ENCODE peak calls at places on chromosomes 16 and 17, in seven cellular contexts. L, T, H, D, Q, O and M are unnamed samples.

GRCh38 chr17:1039511-1040215 is 42.7 kb downstream of the TIMM22 start:
- DNase-seq in L (no peak), T (peak; percentile 92), H (no peak), D (no peak), Q (no peak), O (no peak), M (no peak)

GRCh38 chr16:28528463-28528867 is 10.3 kb downstream of the NUPR1 start:
- DNase-seq in L (no peak), T (no peak), H (peak; percentile 52), D (no peak), Q (no peak), O (no peak), M (no peak)

GRCh38 chr17:63775420-63775819 is 1.4 kb downstream of the DDX42 start:
- DNase-seq in L (peak; percentile 29), T (no peak), H (no peak), D (no peak), Q (no peak), O (no peak), M (no peak)

GRCh38 chr17:50201226-50201854 is at the start of gene COL1A1:
- DNase-seq in L (peak; percentile 94), T (no peak), H (peak; percentile 85), D (peak; percentile 16), Q (no peak), O (no peak), M (no peak)

GRCh38 chr17:57296231-57296630 is 39.9 kb downstream of the MSI2 start:
- DNase-seq in L (no peak), T (no peak), H (no peak), D (no peak), Q (no peak), O (no peak), M (no peak)

GRCh38 chr16:1666316-1666715 is 11.8 kb upstream of the JPT2 start:
- DNase-seq in L (no peak), T (no peak), H (no peak), D (no peak), Q (no peak), O (no peak), M (no peak)

GRCh38 chr16:50276128-50276444 is 9.7 kb downstream of the ADCY7 start:
- DNase-seq in L (no peak), T (no peak), H (no peak), D (no peak), Q (peak; percentile 29), O (no peak), M (no peak)

GRCh38 chr17:77180503-77181330 is 39.9 kb downstream of the SEC14L1 start:
- DNase-seq in L (no peak), T (no peak), H (no peak), D (no peak), Q (no peak), O (no peak), M (no peak)

GRCh38 chr16:16137110-16137509 is 86.2 kb downstream of the ABCC6 start:
- DNase-seq in L (peak; percentile 13), T (no peak), H (no peak), D (no peak), Q (no peak), O (no peak), M (no peak)

GRCh38 chr16:85353839-85354622 is 241.8 kb upstream of the CIBAR2 start:
- DNase-seq in L (no peak), T (peak; percentile 83), H (peak; percentile 78), D (no peak), Q (no peak), O (no peak), M (no peak)

GRCh38 chr16:48535831-48536599 is 74.0 kb downstream of the N4BP1 start:
- DNase-seq in L (peak; percentile 70), T (peak; percentile 66), H (peak; percentile 30), D (no peak), Q (no peak), O (no peak), M (no peak)

GRCh38 chr17:73191443-73192218 is 1.2 kb upstream of the COG1 start:
- DNase-seq in L (peak; percentile 74), T (peak; percentile 65), H (peak; percentile 84), D (peak; percentile 73), Q (peak; percentile 70), O (peak; percentile 38), M (peak; percentile 57)

GRCh38 chr17:73142763-73143395 is 21.9 kb upstream of the SSTR2 start:
- DNase-seq in L (peak; percentile 46), T (no peak), H (no peak), D (no peak), Q (no peak), O (no peak), M (no peak)

GRCh38 chr16:2822158-2822495 is 5.1 kb downstream of the PRSS21 start:
- DNase-seq in L (no peak), T (peak; percentile 22), H (no peak), D (no peak), Q (no peak), O (no peak), M (no peak)

GRCh38 chr16:57358527-57359095 is at the start of gene CCL22:
- DNase-seq in L (no peak), T (no peak), H (no peak), D (no peak), Q (no peak), O (no peak), M (no peak)

GRCh38 chr16:49458221-49458620 is 84.6 kb downstream of the C16orf78 start:
- DNase-seq in L (no peak), T (no peak), H (no peak), D (no peak), Q (no peak), O (no peak), M (no peak)

GRCh38 chr17:63702223-63702577 is 2.3 kb upstream of the LIMD2 start:
- DNase-seq in L (no peak), T (peak; percentile 59), H (no peak), D (no peak), Q (peak; percentile 78), O (no peak), M (peak; percentile 74)

GRCh38 chr16:35325936-35326335 is 1866.5 kb downstream of the TP53TG3F start:
- DNase-seq in L (no peak), T (no peak), H (no peak), D (no peak), Q (no peak), O (no peak), M (no peak)
- H3K9me3 ChIP-seq in L (no peaks in the 10 kb centered on the region), T (peaks cover 2% of the 10 kb centered on the region), H (no peaks in the 10 kb centered on the region), D (no peaks in the 10 kb centered on the region), Q (no peaks in the 10 kb centered on the region), O (peaks cover 26% of the 10 kb centered on the region), M (peaks cover 16% of the 10 kb centered on the region)

GRCh38 chr16:73053379-73054130 is 5.6 kb upstream of the ZFHX3 start:
- DNase-seq in L (no peak), T (no peak), H (no peak), D (no peak), Q (no peak), O (no peak), M (no peak)
- H3K27ac ChIP-seq in L (no peak overlapping the region), T (peak overlapping the region; percentile 95), H (peak overlapping the region; percentile 89), D (no peak overlapping the region), Q (no peak overlapping the region), O (peak overlapping the region; percentile 88), M (no peak overlapping the region)

DNA sequence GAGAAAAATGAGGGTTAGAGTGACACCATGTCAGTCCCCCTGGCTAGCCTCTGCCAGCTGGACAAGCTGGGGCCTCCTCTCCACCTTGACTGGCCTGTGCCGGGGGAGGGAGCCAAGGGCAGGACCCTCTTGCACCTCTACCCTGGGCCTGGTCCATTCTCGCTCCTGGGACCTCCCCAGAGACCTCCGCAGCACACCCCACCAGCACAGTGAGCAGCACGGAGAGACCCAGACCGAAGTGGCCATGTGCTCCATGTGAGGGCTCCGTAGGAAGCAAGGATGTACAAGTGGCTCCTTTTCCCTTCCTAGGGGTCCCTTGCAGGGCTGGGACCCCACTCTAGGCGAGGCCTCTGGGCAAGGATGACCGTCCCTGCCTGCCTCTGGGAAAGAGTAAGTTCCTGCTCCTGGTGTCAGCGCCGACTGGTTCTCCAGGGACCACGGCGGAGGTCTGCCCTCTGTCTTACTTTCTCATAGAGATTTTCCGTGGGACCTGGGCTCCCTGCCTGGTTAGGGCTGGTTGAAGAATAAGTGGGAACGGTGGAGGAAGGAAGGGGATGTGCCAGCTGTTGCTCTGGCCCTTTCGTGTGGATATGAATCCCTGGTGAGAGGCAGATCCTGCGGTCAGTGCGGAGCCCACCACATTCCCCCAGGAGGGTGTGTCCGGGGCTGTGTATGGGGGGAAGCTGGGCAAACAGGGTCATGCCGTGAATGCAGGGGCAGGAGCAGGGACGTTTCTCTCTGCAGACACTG is 124.2 kb downstream of the METRNL start:
- DNase-seq in L (peak; percentile 44), T (peak; percentile 48), H (no peak), D (no peak), Q (peak; percentile 47), O (no peak), M (no peak)
- H3K9me3 ChIP-seq in L (no peaks in the 10 kb centered on the region), T (no peaks in the 10 kb centered on the region), H (no peaks in the 10 kb centered on the region), D (no peaks in the 10 kb centered on the region), Q (no peaks in the 10 kb centered on the region), O (peaks cover 10% of the 10 kb centered on the region), M (no peaks in the 10 kb centered on the region)

GRCh38 chr16:83619381-83620150 is 188.2 kb upstream of the HSBP1 start:
- DNase-seq in L (no peak), T (no peak), H (no peak), D (no peak), Q (no peak), O (no peak), M (no peak)
- H3K27ac ChIP-seq in L (no peak overlapping the region), T (no peak overlapping the region), H (no peak overlapping the region), D (no peak overlapping the region), Q (no peak overlapping the region), O (no peak overlapping the region), M (no peak overlapping the region)